ENCODE peak calls at places on chromosome 19, in eight cellular contexts. Z is HFF-Myc, W is mesothelial cell of epicardium, I is upper lobe of left lung, H is tibial nerve, G is cardiac fibroblast, R is neural crest cell, S is IMR-90. U is an unnamed sample.

GRCh38 chr19:55391191-55391670 is 5.5 kb downstream of the RPL28 start:
- DNase-seq in S (no peak), R (no peak), I (no peak), G (no peak), W (no peak), H (no peak), Z (no peak), U (peak; percentile 40)

GRCh38 chr19:7349961-7350711 is 1.4 kb downstream of the ARHGEF18 start:
- DNase-seq in S (no peak), W (no peak), H (no peak), R (no peak), Z (no peak), G (no peak), I (no peak), U (no peak)

GRCh38 chr19:485583-486236 is 10.6 kb upstream of the MADCAM1 start:
- DNase-seq in I (peak; percentile 76), G (peak; percentile 11), Z (no peak), R (peak; percentile 68), S (no peak), W (no peak), H (peak; percentile 53), U (peak; percentile 71)

GRCh38 chr19:32223595-32224370 is 121.6 kb upstream of the ZNF507 start:
- DNase-seq in W (no peak), I (no peak), R (no peak), Z (no peak), H (no peak), G (no peak), S (no peak), U (no peak)

GRCh38 chr19:54390942-54391577 is 24.2 kb upstream of the TTYH1 start:
- DNase-seq in H (no peak), Z (peak; percentile 38), G (peak; percentile 77), W (peak; percentile 43), R (peak; percentile 82), I (no peak), S (peak; percentile 60), U (peak; percentile 67)

GRCh38 chr19:51107406-51108065 is 673 bp downstream of the CTU1 start:
- DNase-seq in I (peak; percentile 79), Z (no peak), H (no peak), W (no peak), R (no peak), S (peak; percentile 20), G (peak; percentile 14), U (peak; percentile 36)

GRCh38 chr19:11338164-11338563 is 1.3 kb downstream of the RAB3D start:
- DNase-seq in H (no peak), G (no peak), I (no peak), R (no peak), W (no peak), S (no peak), Z (no peak), U (no peak)

GRCh38 chr19:7751157-7751783 is 3.9 kb upstream of the CD209 start:
- DNase-seq in G (no peak), S (peak; percentile 6), R (no peak), H (no peak), I (no peak), W (no peak), Z (no peak), U (peak; percentile 18)

GRCh38 chr19:54470991-54471782 is 1.9 kb downstream of the CDC42EP5 start:
- DNase-seq in Z (no peak), W (no peak), H (peak; percentile 42), I (peak; percentile 85), R (peak; percentile 28), S (no peak), G (no peak), U (no peak)

GRCh38 chr19:42028304-42029216 is 34.5 kb upstream of the ATP1A3 start:
- DNase-seq in R (peak; percentile 33), I (no peak), G (no peak), W (no peak), S (no peak), Z (no peak), H (no peak), U (no peak)

GRCh38 chr19:57675881-57676280 is 5.9 kb upstream of the ZNF551 start:
- DNase-seq in G (no peak), W (no peak), H (no peak), R (no peak), Z (no peak), I (no peak), S (no peak), U (peak; percentile 59)

GRCh38 chr19:40739030-40739839 is 11.0 kb downstream of the ACTMAP start:
- DNase-seq in H (no peak), G (no peak), S (no peak), Z (no peak), R (no peak), I (peak; percentile 75), W (no peak), U (no peak)

GRCh38 chr19:12000152-12000981 is 35.1 kb downstream of the ZNF433 start:
- DNase-seq in Z (no peak), S (peak; percentile 43), G (no peak), I (no peak), W (no peak), R (no peak), H (no peak), U (peak; percentile 52)

GRCh38 chr19:19406878-19407639 is 1.6 kb downstream of the GATAD2A start:
- DNase-seq in G (peak; percentile 61), Z (no peak), H (no peak), S (peak; percentile 45), I (no peak), R (no peak), W (no peak), U (peak; percentile 57)

GRCh38 chr19:19405919-19406877 is 723 bp downstream of the GATAD2A start:
- DNase-seq in R (peak; percentile 51), H (no peak), G (peak; percentile 51), Z (no peak), W (peak; percentile 42), S (peak; percentile 60), I (peak; percentile 94), U (peak; percentile 73)

GRCh38 chr19:19403373-19403901 is 2.0 kb upstream of the GATAD2A start:
- DNase-seq in W (no peak), Z (no peak), H (no peak), S (peak; percentile 44), R (no peak), G (no peak), I (no peak), U (peak; percentile 57)

GRCh38 chr19:19402656-19403372 is 2.7 kb upstream of the GATAD2A start:
- DNase-seq in G (peak; percentile 47), H (no peak), R (no peak), W (no peak), I (no peak), S (no peak), Z (no peak), U (peak; percentile 35)

GRCh38 chr19:19404879-19405860 is at the start of gene GATAD2A:
- DNase-seq in I (peak; percentile 99), H (peak; percentile 92), G (peak; percentile 96), W (peak; percentile 89), R (peak; percentile 91), S (peak; percentile 89), Z (peak; percentile 61), U (peak; percentile 94)
- TF ChIP-seq CTCF in I (peak; percentile 73), H (peak; percentile 28), G (peak; percentile 16), W (no peak), R (no peak), S (peak; percentile 41), Z (no peak), U (no peak)

DNA sequence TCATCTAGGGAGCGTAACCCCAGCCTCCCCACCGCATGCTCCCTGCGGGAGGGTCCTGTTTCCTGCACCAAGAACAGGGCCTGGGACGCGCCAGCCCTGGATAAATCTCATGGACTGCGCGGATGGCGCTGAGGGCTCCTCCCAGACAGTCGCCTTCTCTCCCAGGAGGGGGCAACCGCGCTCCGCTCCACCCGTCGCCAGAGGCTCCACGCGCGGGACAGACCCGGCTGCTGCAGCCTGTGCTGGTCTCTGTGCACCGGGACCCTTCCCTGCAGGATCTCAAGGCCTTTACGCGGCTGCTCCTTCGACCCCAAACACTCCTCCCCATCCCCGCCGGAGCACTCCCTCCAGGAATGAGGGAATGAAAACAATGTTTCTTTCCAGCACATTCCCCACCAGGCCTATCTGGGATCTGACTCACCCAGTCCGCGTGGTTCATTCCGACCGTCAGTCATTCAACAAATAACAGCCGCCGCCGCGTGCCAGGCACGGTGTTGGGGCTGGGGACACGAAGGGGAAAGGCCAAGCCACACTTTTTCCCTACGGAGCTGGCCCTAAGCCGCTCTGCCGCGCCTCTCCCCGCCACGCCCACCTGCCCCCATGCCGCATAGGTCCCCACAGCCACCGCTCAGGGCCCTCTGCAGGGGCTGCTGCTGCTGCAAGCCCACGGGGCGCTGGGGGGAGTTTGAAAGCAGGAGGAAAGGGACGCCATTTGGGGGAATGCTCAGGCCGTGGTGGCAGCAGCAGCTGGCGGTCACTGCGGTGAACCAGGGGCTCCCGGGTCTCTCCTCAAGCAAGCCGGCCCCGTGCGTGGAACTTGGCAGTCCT is 6.0 kb downstream of the PNMA8B start:
- DNase-seq in G (peak; percentile 71), W (peak; percentile 25), S (peak; percentile 62), Z (no peak), R (no peak), I (peak; percentile 87), H (peak; percentile 33), U (peak; percentile 69)
- TF ChIP-seq CTCF in G (peak; percentile 41), W (no peak), S (no peak), Z (peak; percentile 28), R (peak; percentile 38), I (peak; percentile 22), H (no peak), U (peak; percentile 11)

GRCh38 chr19:18202759-18203407 is 959 bp downstream of the RAB3A start:
- DNase-seq in S (no peak), Z (no peak), W (no peak), G (peak; percentile 27), I (peak; percentile 88), R (no peak), H (no peak), U (peak; percentile 15)
- TF ChIP-seq CTCF in S (peak; percentile 49), Z (peak; percentile 7), W (no peak), G (no peak), I (no peak), R (peak; percentile 26), H (peak; percentile 28), U (peak; percentile 12)

GRCh38 chr19:38710416-38710702 is 33.9 kb downstream of the CAPN12 start:
- DNase-seq in G (no peak), Z (no peak), S (no peak), R (no peak), H (no peak), W (no peak), I (no peak), U (no peak)

GRCh38 chr19:38713227-38713649 is 31.0 kb downstream of the CAPN12 start:
- DNase-seq in W (no peak), R (no peak), S (peak; percentile 56), I (peak; percentile 75), Z (no peak), G (peak; percentile 66), H (peak; percentile 73), U (peak; percentile 70)

GRCh38 chr19:38710928-38711725 is 33.1 kb downstream of the CAPN12 start:
- DNase-seq in S (no peak), Z (no peak), I (no peak), W (no peak), G (no peak), R (no peak), H (peak; percentile 41), U (peak; percentile 70)

GRCh38 chr19:38712161-38712748 is 32.0 kb downstream of the CAPN12 start:
- DNase-seq in I (no peak), S (no peak), R (no peak), Z (no peak), H (no peak), W (no peak), G (no peak), U (no peak)

DNA sequence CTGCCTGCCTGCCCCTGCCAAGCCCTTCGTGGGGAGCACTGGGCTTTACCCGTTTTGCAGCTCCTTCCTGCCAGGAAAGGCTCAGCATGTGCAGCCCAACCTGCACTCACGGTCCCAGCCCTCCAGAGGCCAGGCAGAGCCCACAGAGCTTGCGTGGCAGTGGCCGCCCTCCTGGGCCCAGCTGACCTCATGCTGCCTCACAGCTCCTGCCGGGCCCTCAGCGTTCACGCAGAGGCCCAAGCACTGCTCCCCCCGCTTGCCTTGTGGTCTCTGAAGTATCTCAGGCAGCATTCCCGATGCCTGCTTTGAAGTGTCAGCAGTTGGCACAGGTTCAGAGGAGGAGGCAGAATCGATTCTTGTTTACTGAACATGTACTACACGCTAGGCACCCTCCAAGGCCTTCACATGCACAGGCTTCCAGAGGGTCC is 32.5 kb downstream of the CAPN12 start:
- DNase-seq in I (peak; percentile 81), R (no peak), W (no peak), Z (no peak), S (peak; percentile 97), H (no peak), G (peak; percentile 78), U (peak; percentile 97)
- TF ChIP-seq CTCF in I (no peak), R (no peak), W (no peak), Z (no peak), S (peak; percentile 39), H (no peak), G (peak; percentile 22), U (no peak)

U was measured in fibroblast of mammary gland.